ENCODE peak calls at places on chromosomes 16 and 17, in six cellular contexts. F, J, O, A, T and S are unnamed samples.

GRCh38 chr17:19002805-19003542 is 1.6 kb downstream of the FAM83G start:
- DNase-seq in O (no peak), J (no peak), F (no peak), A (no peak), T (no peak), S (no peak)

GRCh38 chr17:3924421-3925350 is 8.4 kb upstream of the P2RX1 start:
- DNase-seq in F (no peak), O (no peak), J (no peak), T (no peak), A (no peak), S (no peak)

GRCh38 chr17:38867179-38867994 is 2.5 kb upstream of the LASP1 start:
- DNase-seq in A (peak), J (peak), O (peak), F (peak), T (no peak), S (no peak)

GRCh38 chr16:6892961-6893360 is 439.7 kb upstream of the RBFOX1 start:
- DNase-seq in A (no peak), O (no peak), T (no peak), J (no peak), F (no peak), S (no peak)

GRCh38 chr17:43702636-43703035 is 40.9 kb upstream of the MEOX1 start:
- DNase-seq in J (no peak), F (no peak), T (no peak), O (no peak), A (no peak), S (no peak)

GRCh38 chr16:20763461-20764232 is at the start of gene ACSM3:
- DNase-seq in A (peak), F (peak), O (peak), J (no peak), T (peak), S (no peak)

GRCh38 chr17:19417611-19418010 is 6.6 kb downstream of the RNF112 start:
- DNase-seq in J (no peak), O (no peak), F (no peak), A (no peak), T (no peak), S (no peak)

GRCh38 chr17:2853111-2853721 is 57.0 kb downstream of the RAP1GAP2 start:
- DNase-seq in O (no peak), J (no peak), T (no peak), A (peak), F (peak), S (peak)

GRCh38 chr16:85612801-85613608 is at the start of gene GSE1:
- DNase-seq in A (peak), O (peak), J (no peak), T (peak), F (peak), S (peak)

GRCh38 chr17:8997994-8998628 is 23.2 kb upstream of the NTN1 start:
- DNase-seq in A (peak), O (peak), T (peak), J (no peak), F (peak), S (peak)

GRCh38 chr17:76027159-76027839 is at the start of gene EVPL:
- DNase-seq in T (no peak), O (no peak), A (no peak), J (no peak), F (peak), S (no peak)

GRCh38 chr17:32793841-32794240 is 83.1 kb downstream of the MYO1D start:
- DNase-seq in T (no peak), F (no peak), O (no peak), A (no peak), J (no peak), S (no peak)

GRCh38 chr16:74726056-74726455 is 25.4 kb upstream of the MLKL start:
- DNase-seq in O (no peak), J (no peak), A (no peak), F (no peak), T (no peak), S (no peak)

GRCh38 chr16:5188318-5189025 is 90.9 kb upstream of the EEF2KMT start:
- DNase-seq in A (no peak), O (no peak), T (no peak), J (no peak), F (no peak), S (no peak)

GRCh38 chr17:43736389-43736788 is 22.2 kb downstream of the SOST start:
- DNase-seq in F (no peak), T (no peak), J (no peak), A (no peak), O (no peak), S (no peak)

GRCh38 chr16:31143889-31144148 is 6.0 kb downstream of the PRSS36 start:
- DNase-seq in T (no peak), O (no peak), J (no peak), F (no peak), A (no peak), S (no peak)

GRCh38 chr16:81265658-81266451 is 27.4 kb downstream of the BCO1 start:
- DNase-seq in J (no peak), T (no peak), A (no peak), F (peak), O (no peak), S (no peak)

GRCh38 chr17:40980594-40980993 is 3.5 kb downstream of the KRT40 start:
- DNase-seq in F (peak), O (no peak), J (no peak), A (no peak), T (no peak), S (no peak)

GRCh38 chr16:70577256-70577698 is 53.7 kb downstream of the SF3B3 start:
- DNase-seq in A (no peak), F (no peak), T (no peak), J (no peak), O (no peak), S (no peak)

GRCh38 chr16:75506567-75506966 is 11.3 kb upstream of the CHST6 start:
- DNase-seq in O (no peak), T (no peak), A (no peak), F (peak), J (no peak), S (no peak)

GRCh38 chr17:14672830-14673229 is 371.9 kb downstream of the HS3ST3B1 start:
- DNase-seq in F (peak), O (no peak), J (no peak), A (no peak), T (no peak), S (no peak)

GRCh38 chr17:11880714-11881113 is 116.6 kb downstream of the ZNF18 start:
- DNase-seq in T (no peak), A (no peak), O (no peak), F (no peak), J (no peak), S (no peak)

GRCh38 chr16:867421-868385 is 67.2 kb upstream of the GNG13 start:
- DNase-seq in O (no peak), F (no peak), J (no peak), T (no peak), A (no peak), S (peak)

GRCh38 chr17:2170023-2170422 is 115.1 kb downstream of the HIC1 start:
- DNase-seq in J (no peak), O (no peak), A (peak), F (no peak), T (no peak), S (no peak)

GRCh38 chr16:65751622-65752598 is 614.6 kb upstream of the CDH5 start:
- DNase-seq in A (no peak), T (no peak), O (no peak), F (no peak), J (no peak), S (no peak)

GRCh38 chr16:6725634-6726331 is 606.9 kb upstream of the RBFOX1 start:
- DNase-seq in O (no peak), F (no peak), A (no peak), T (no peak), J (no peak), S (no peak)

GRCh38 chr17:7323731-7324437 is 5.3 kb downstream of the NEURL4 start:
- DNase-seq in A (peak), O (no peak), F (no peak), T (no peak), J (no peak), S (peak)